ENCODE peak calls at places on chromosome 4, in six cellular contexts. G is hepatocyte; I is cardiac muscle cell; D is aorta; V is CD8-positive, alpha-beta memory T cell; A is BE2C. Z is an unnamed sample. For H3K36me3 and H3K4me1, the result is how much of the 10 kb centered on the place peaks cover.

GRCh38 chr4:90546114-90546513 is 418.9 kb downstream of the CCSER1 start:
- DNase-seq in I (no peak), V (no peak), A (no peak), G (no peak), D (no peak), Z (no peak)

GRCh38 chr4:185836268-185837084 is 24.5 kb upstream of the SORBS2 start:
- DNase-seq in V (no peak), A (no peak), D (no peak), I (no peak), G (no peak), Z (no peak)

GRCh38 chr4:4430492-4431195 is 43.7 kb downstream of the NSG1 start:
- DNase-seq in A (peak), D (peak), I (peak), V (peak), G (peak), Z (no peak)

GRCh38 chr4:139223682-139224317 is 46.8 kb upstream of the ELF2 start:
- DNase-seq in V (no peak), D (no peak), G (peak), I (peak), A (no peak), Z (peak)

GRCh38 chr4:147136308-147136707 is 190.6 kb upstream of the TTC29 start:
- DNase-seq in I (peak), A (no peak), D (no peak), G (peak), V (no peak), Z (peak)

GRCh38 chr4:73410916-73411730 is 7.0 kb downstream of the ALB start:
- DNase-seq in D (no peak), G (no peak), A (no peak), V (no peak), I (no peak), Z (no peak)

GRCh38 chr4:68175562-68176155 is 46.0 kb upstream of the TMPRSS11F start:
- DNase-seq in G (peak), A (peak), V (no peak), D (no peak), I (peak), Z (peak)

GRCh38 chr4:32140636-32141035 is 1420.5 kb downstream of the PCDH7 start:
- DNase-seq in A (no peak), I (peak), G (peak), D (no peak), V (no peak), Z (no peak)

GRCh38 chr4:41890085-41890484 is 45.1 kb upstream of the TMEM33 start:
- DNase-seq in V (no peak), D (no peak), G (no peak), I (no peak), A (no peak), Z (no peak)

GRCh38 chr4:130306566-130306965 is 1210.6 kb downstream of the C4orf33 start:
- DNase-seq in D (no peak), G (no peak), I (no peak), V (no peak), A (no peak), Z (no peak)

GRCh38 chr4:44196796-44197195 is 251.8 kb downstream of the KCTD8 start:
- DNase-seq in V (no peak), D (no peak), A (no peak), G (no peak), I (no peak), Z (no peak)

GRCh38 chr4:187606581-187606980 is 389.0 kb upstream of the ZFP42 start:
- DNase-seq in V (no peak), I (peak), D (no peak), G (peak), A (peak), Z (peak)

GRCh38 chr4:140666889-140667614 is 89.1 kb downstream of the TBC1D9 start:
- DNase-seq in A (no peak), I (no peak), G (no peak), D (no peak), V (no peak), Z (no peak)

GRCh38 chr4:180745019-180745418 is 1498.2 kb upstream of the TENM3 start:
- DNase-seq in I (no peak), V (no peak), A (no peak), G (no peak), D (no peak), Z (no peak)

GRCh38 chr4:15914736-15915135 is 23.8 kb downstream of the FGFBP1 start:
- DNase-seq in I (no peak), V (no peak), G (no peak), A (no peak), D (no peak), Z (no peak)

GRCh38 chr4:41644288-41644914 is 104.1 kb downstream of the PHOX2B start:
- DNase-seq in G (peak), D (peak), I (peak), A (peak), V (no peak), Z (peak)

GRCh38 chr4:163967263-163967662 is 472.8 kb downstream of the TMA16 start:
- DNase-seq in D (no peak), A (no peak), V (no peak), G (no peak), I (no peak), Z (no peak)

GRCh38 chr4:110484767-110485166 is 8.8 kb downstream of the ENPEP start:
- DNase-seq in I (peak), D (no peak), G (peak), A (no peak), V (no peak), Z (no peak)

GRCh38 chr4:110787781-110788180 is 164.9 kb upstream of the PITX2 start:
- DNase-seq in V (no peak), A (no peak), G (no peak), D (no peak), I (no peak), Z (no peak)

GRCh38 chr4:183905081-183905592 is at the start of gene STOX2:
- DNase-seq in I (peak), D (peak), V (no peak), G (peak), A (peak), Z (peak)

DNA sequence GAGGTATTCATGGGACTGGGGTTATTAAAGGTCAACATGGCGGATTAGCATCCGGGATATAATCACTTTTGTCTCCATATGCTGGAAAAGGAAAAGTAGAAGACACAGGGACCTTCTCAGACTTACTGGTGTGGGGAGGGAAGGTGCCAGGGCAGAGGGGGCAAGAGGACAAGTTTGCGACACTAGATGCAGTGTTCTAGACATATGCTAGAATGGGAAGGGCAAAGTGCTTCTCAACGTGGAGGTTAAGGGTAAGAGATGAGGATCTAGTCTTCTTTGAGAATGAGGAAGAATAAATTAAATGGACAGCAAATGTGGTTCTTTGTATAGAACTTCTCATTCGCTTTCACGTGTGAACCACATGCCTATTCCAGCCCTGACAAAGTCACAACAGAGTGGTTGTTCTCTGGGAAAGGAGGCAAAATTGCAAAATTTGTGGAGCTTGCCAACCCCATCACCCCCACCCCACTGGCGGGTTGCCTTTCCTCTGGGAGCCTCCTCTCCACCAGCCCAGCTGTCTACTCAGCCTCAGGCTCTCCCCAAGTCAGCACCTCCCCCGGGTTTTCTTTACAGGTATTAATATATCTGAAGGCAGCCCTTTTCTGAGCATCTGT is 1.4 kb upstream of the ANXA5 start:
- DNase-seq in V (no peak), G (no peak), A (no peak), D (no peak), I (peak), Z (no peak)
- H3K4me3 ChIP-seq in V (peak), G (no peak), A (no peak), D (no peak), I (no peak), Z (no peak)

GRCh38 chr4:122456228-122457106 is at the start of gene IL2:
- DNase-seq in I (no peak), V (no peak), D (no peak), A (no peak), G (no peak), Z (no peak)

GRCh38 chr4:122453384-122454000 is 3.0 kb downstream of the IL2 start:
- DNase-seq in A (no peak), G (no peak), V (no peak), D (no peak), I (no peak), Z (no peak)

GRCh38 chr4:122450847-122451246 is 5.7 kb downstream of the IL2 start:
- DNase-seq in G (peak), V (peak), I (peak), A (no peak), D (no peak), Z (no peak)
- H3K36me3 ChIP-seq in G (under half), V (under half), I (under half), A (under half), D (under half), Z (under half)

DNA sequence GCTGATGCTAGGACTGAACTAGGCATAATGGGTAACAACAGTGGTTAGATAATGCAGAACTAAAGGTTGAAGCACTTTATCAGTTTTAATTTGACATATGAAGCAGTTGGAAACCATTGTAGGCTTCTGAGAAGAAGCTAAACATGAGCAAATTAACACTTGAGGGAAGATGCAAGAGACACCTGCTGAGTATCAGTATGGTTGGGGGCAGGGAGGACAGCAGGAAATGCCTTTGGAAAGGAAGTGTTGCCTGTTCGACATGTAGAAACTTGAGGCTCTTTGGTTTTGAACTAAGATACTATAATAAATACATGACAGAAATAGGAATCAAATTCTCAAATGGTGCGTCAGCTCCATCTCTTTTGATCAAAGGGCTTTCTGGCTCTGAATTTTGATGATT is 115.6 kb downstream of the FHIP1A start:
- DNase-seq in A (no peak), D (no peak), V (no peak), I (no peak), G (no peak), Z (no peak)
- H3K4me1 ChIP-seq in A (under half), D (under half), V (under half), I (under half), G (under half), Z (under half)

GRCh38 chr4:833156-833555 is 7.2 kb upstream of the CPLX1 start:
- DNase-seq in I (no peak), D (peak), A (no peak), V (no peak), G (no peak), Z (no peak)
- H3K4me3 ChIP-seq in I (no peak), D (no peak), A (no peak), V (no peak), G (no peak), Z (no peak)

GRCh38 chr4:17497890-17498523 is 13.9 kb downstream of the QDPR start:
- DNase-seq in I (peak), G (no peak), A (no peak), V (no peak), D (no peak), Z (no peak)

GRCh38 chr4:17500574-17500973 is 11.3 kb downstream of the QDPR start:
- DNase-seq in I (no peak), D (no peak), V (no peak), A (no peak), G (no peak), Z (no peak)

GRCh38 chr4:17504081-17504480 is 7.8 kb downstream of the QDPR start:
- DNase-seq in D (no peak), A (no peak), G (no peak), I (no peak), V (no peak), Z (no peak)

DNA sequence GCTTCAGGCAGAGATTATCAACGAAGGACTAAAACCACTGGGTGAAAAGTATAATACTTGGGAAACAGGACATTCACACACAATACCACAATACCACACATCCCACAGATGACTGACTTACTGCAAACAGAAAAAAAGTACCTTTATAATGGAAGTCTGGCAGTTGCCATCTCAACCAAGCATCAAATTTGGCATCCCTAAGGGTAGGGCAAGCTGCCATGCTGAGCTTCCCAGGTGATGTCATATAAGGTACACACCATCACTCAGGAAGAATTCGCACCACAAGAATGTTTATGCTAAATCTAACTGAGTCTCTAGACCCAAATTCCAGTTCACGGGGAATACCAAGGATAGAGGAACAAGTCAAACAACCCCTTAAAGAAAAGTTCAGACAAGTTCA is 9.1 kb downstream of the QDPR start:
- DNase-seq in I (no peak), V (no peak), G (no peak), D (no peak), A (no peak), Z (no peak)
- H3K36me3 ChIP-seq in I (under half), V (under half), G (under half), D (under half), A (half or more), Z (under half)

DNA sequence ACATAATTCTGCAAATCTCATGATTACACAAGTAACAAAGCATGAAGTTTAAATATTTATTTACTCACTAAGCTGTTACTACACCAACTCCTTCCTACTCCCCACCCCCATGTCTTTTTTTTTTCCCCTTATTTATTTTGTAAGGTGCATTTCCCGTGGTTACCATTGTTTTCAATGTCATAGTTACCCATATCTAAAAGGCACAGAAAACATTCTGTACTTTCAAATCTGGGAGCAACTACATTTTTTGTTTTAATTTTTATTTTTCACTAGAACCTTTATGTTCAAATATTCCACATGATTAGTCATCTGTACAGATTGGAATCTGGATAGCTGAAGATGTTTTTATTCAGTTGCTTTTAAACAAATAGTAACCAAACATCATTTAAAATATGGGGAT is 62.8 kb downstream of the PPP3CA start:
- DNase-seq in G (no peak), I (peak), V (no peak), D (no peak), A (no peak), Z (no peak)
- H3K4me1 ChIP-seq in G (under half), I (under half), V (under half), D (under half), A (under half), Z (half or more)

GRCh38 chr4:141807501-141807900 is 171.1 kb downstream of the IL15 start:
- DNase-seq in I (peak), A (no peak), G (no peak), V (no peak), D (no peak), Z (no peak)
- H3K4me3 ChIP-seq in I (no peak), A (no peak), G (no peak), V (no peak), D (no peak), Z (no peak)

DNA sequence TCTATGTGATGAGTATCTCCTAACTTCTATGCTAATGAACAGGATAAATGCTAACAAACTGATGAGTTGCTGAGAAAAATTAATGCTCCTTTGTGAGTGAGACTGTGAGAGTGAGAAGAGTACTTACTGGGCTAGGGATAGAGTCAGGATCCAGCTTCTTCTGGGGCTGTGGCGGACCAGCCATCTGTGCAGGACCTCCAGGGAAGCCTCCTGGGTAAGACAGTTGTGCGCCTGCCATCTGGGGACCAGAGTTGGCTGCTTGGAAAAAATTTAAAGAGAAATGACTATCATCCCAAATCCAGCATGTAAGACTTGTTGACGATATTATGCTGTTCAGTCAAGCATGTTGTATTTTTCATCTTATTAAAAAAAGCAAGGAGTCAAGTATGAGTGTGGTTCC is 21.0 kb downstream of the SEC24D start:
- DNase-seq in I (no peak), D (no peak), A (no peak), G (no peak), V (no peak), Z (no peak)
- H3K36me3 ChIP-seq in I (under half), D (under half), A (half or more), G (under half), V (under half), Z (half or more)